ENCODE peak calls at places on chromosome 3, in six cellular contexts. X is sigmoid colon, D is transverse colon, U is stomach, C is tibial nerve, J is suprapubic skin. Y is an unnamed sample. For H3K9me3, the result is how much of the 10 kb centered on the place peaks cover.

GRCh38 chr3:181403876-181404660 is 307.7 kb upstream of the SOX2 start:
- DNase-seq in J (no peak), D (no peak), C (no peak), U (no peak), X (no peak), Y (no peak)

GRCh38 chr3:107993771-107994170 is 97.1 kb downstream of the CD47 start:
- DNase-seq in U (no peak), D (no peak), C (no peak), J (no peak), X (no peak), Y (no peak)

GRCh38 chr3:194758716-194759115 is 73.0 kb downstream of the FAM43A start:
- DNase-seq in U (no peak), D (no peak), C (no peak), J (no peak), X (no peak), Y (no peak)

GRCh38 chr3:123346726-123347125 is 102.2 kb downstream of the ADCY5 start:
- DNase-seq in J (peak), C (no peak), U (no peak), X (peak), D (no peak), Y (no peak)

GRCh38 chr3:145089337-145089736 is 1071.6 kb downstream of the PLOD2 start:
- DNase-seq in J (no peak), X (no peak), C (no peak), D (no peak), U (no peak), Y (no peak)

GRCh38 chr3:101725192-101725889 is 927 bp downstream of the CEP97 start:
- DNase-seq in D (peak), J (peak), C (peak), U (peak), X (peak), Y (no peak)

GRCh38 chr3:31903686-31904431 is 77.2 kb downstream of the OSBPL10 start:
- DNase-seq in J (no peak), U (no peak), X (no peak), D (no peak), C (no peak), Y (no peak)

GRCh38 chr3:101009386-101009785 is 16.2 kb upstream of the ABI3BP start:
- DNase-seq in U (no peak), X (no peak), C (no peak), D (no peak), J (no peak), Y (no peak)

GRCh38 chr3:48598323-48599076 is 3.4 kb upstream of the COL7A1 start:
- DNase-seq in X (no peak), C (no peak), D (peak), J (no peak), U (no peak), Y (peak)

GRCh38 chr3:37249717-37250116 is 75.3 kb upstream of the LRRFIP2 start:
- DNase-seq in J (no peak), X (no peak), U (no peak), D (no peak), C (no peak), Y (no peak)

GRCh38 chr3:69201658-69202057 is 79.3 kb upstream of the LMOD3 start:
- DNase-seq in J (no peak), D (peak), U (peak), C (no peak), X (no peak), Y (no peak)

GRCh38 chr3:99747915-99748314 is 69.7 kb upstream of the CMSS1 start:
- DNase-seq in D (no peak), X (no peak), C (peak), U (no peak), J (no peak), Y (no peak)

GRCh38 chr3:63961891-63962290 is 49.7 kb upstream of the SCAANT1 start:
- DNase-seq in U (no peak), C (no peak), D (no peak), X (no peak), J (no peak), Y (no peak)

GRCh38 chr3:125062904-125063618 is 7.3 kb upstream of the HEG1 start:
- DNase-seq in C (no peak), J (no peak), X (no peak), D (no peak), U (peak), Y (no peak)

GRCh38 chr3:71602256-71602655 is 18.7 kb upstream of the FOXP1 start:
- DNase-seq in U (no peak), X (no peak), J (no peak), C (no peak), D (no peak), Y (no peak)

GRCh38 chr3:133083395-133083794 is 45.2 kb downstream of the TMEM108 start:
- DNase-seq in C (no peak), X (no peak), U (no peak), D (no peak), J (no peak), Y (no peak)

GRCh38 chr3:177932750-177933660 is 603.2 kb upstream of the KCNMB2 start:
- DNase-seq in X (no peak), J (no peak), C (no peak), D (no peak), U (no peak), Y (no peak)

GRCh38 chr3:41888368-41889076 is 73.4 kb downstream of the ULK4 start:
- DNase-seq in U (no peak), X (no peak), J (no peak), C (no peak), D (no peak), Y (no peak)

GRCh38 chr3:41808152-41808551 is 153.8 kb downstream of the ULK4 start:
- DNase-seq in D (no peak), C (no peak), U (no peak), X (no peak), J (no peak), Y (no peak)

GRCh38 chr3:156762631-156763185 is 63.4 kb upstream of the LEKR1 start:
- DNase-seq in D (no peak), U (no peak), J (no peak), C (no peak), X (peak), Y (no peak)

GRCh38 chr3:97872209-97873042 is 50.6 kb downstream of the CRYBG3 start:
- DNase-seq in D (no peak), C (no peak), J (no peak), X (no peak), U (no peak), Y (no peak)

GRCh38 chr3:43291546-43291945 is 5.2 kb downstream of the SNRK start:
- DNase-seq in J (no peak), D (no peak), X (no peak), C (no peak), U (no peak), Y (no peak)

GRCh38 chr3:2856062-2856792 is 253.9 kb downstream of the IL5RA start:
- DNase-seq in U (no peak), X (no peak), J (no peak), D (no peak), C (no peak), Y (no peak)

GRCh38 chr3:191148131-191148530 is 50.9 kb upstream of the OSTN start:
- DNase-seq in U (no peak), C (no peak), J (no peak), X (no peak), D (no peak), Y (no peak)

GRCh38 chr3:43161684-43162512 is 56.0 kb upstream of the POMGNT2 start:
- DNase-seq in D (no peak), U (no peak), J (no peak), C (no peak), X (no peak), Y (no peak)

GRCh38 chr3:35965908-35966307 is 326.6 kb downstream of the ARPP21 start:
- DNase-seq in D (no peak), C (peak), J (no peak), X (no peak), U (no peak), Y (no peak)

GRCh38 chr3:148631124-148631903 is 66.4 kb upstream of the AGTR1 start:
- DNase-seq in C (no peak), U (no peak), X (no peak), D (no peak), J (no peak), Y (no peak)

GRCh38 chr3:176578316-176578715 is 619.0 kb downstream of the TBL1XR1 start:
- DNase-seq in U (no peak), X (no peak), J (no peak), D (no peak), C (no peak), Y (no peak)

GRCh38 chr3:102084712-102085111 is 235.4 kb downstream of the NFKBIZ start:
- DNase-seq in X (no peak), J (no peak), C (no peak), D (no peak), U (no peak), Y (no peak)

GRCh38 chr3:28575748-28576589 is 227.3 kb upstream of the AZI2 start:
- DNase-seq in J (no peak), D (no peak), U (peak), X (no peak), C (no peak), Y (peak)

GRCh38 chr3:119352235-119352634 is 58.1 kb downstream of the ARHGAP31 start:
- DNase-seq in U (no peak), D (no peak), C (no peak), J (no peak), X (no peak), Y (no peak)

GRCh38 chr3:119352863-119353527 is 58.8 kb downstream of the ARHGAP31 start:
- DNase-seq in U (no peak), X (no peak), D (no peak), J (no peak), C (peak), Y (no peak)

GRCh38 chr3:119349353-119349752 is 55.2 kb downstream of the ARHGAP31 start:
- DNase-seq in C (no peak), D (no peak), X (no peak), U (no peak), J (no peak), Y (no peak)

GRCh38 chr3:119347036-119347435 is 52.9 kb downstream of the ARHGAP31 start:
- DNase-seq in X (no peak), J (no peak), U (no peak), D (no peak), C (no peak), Y (no peak)

GRCh38 chr3:119350114-119350513 is 55.9 kb downstream of the ARHGAP31 start:
- DNase-seq in J (no peak), X (no peak), D (no peak), C (no peak), U (no peak), Y (peak)
- H3K27ac ChIP-seq in J (peak), X (peak), D (peak), C (peak), U (no peak), Y (peak)

GRCh38 chr3:58691997-58692396 is 25.4 kb upstream of the FAM3D start:
- DNase-seq in U (no peak), D (no peak), X (no peak), J (no peak), C (no peak), Y (no peak)
- H3K9me3 ChIP-seq in U (under half), D (under half), X (under half), J (under half), C (under half), Y (under half)

DNA sequence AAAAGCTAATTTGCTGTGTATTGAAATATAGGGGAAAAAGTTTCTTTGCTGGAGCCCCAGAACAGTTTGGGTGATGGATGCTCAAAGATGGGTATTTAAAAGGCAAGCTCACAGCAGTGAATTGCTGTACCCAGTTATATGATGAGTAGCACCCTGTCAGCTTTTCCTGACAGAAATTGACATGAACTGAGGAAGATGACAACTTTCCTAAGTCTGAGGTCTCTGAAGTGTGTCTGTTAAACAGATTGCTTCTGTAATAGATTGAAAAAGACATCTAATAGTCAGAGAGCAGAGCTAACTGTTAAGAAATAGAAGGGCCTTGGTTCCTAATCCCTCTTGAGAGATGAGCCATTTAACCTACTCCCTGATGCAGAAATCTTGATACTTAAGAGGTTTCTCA is 1278.0 kb upstream of the ALCAM start:
- DNase-seq in X (no peak), J (no peak), D (no peak), C (no peak), U (no peak), Y (no peak)
- TF ChIP-seq EP300 in X (no peak), J (no peak), D (no peak), C (no peak), U (no peak), Y (no peak)

GRCh38 chr3:151307583-151307982 is 9.0 kb downstream of the GPR87 start:
- DNase-seq in X (no peak), C (no peak), J (no peak), D (no peak), U (no peak), Y (no peak)

GRCh38 chr3:151306168-151306810 is 10.3 kb downstream of the GPR87 start:
- DNase-seq in X (no peak), J (no peak), U (no peak), C (no peak), D (no peak), Y (no peak)

GRCh38 chr3:151307131-151307530 is 9.5 kb downstream of the GPR87 start:
- DNase-seq in C (no peak), J (no peak), U (no peak), D (no peak), X (no peak), Y (no peak)

GRCh38 chr3:151309566-151309965 is 7.1 kb downstream of the GPR87 start:
- DNase-seq in X (no peak), U (no peak), D (no peak), J (no peak), C (no peak), Y (no peak)

GRCh38 chr3:151308089-151308488 is 8.5 kb downstream of the GPR87 start:
- DNase-seq in U (no peak), X (no peak), D (no peak), J (no peak), C (no peak), Y (no peak)
- H3K27ac ChIP-seq in U (no peak), X (no peak), D (no peak), J (peak), C (no peak), Y (no peak)

DNA sequence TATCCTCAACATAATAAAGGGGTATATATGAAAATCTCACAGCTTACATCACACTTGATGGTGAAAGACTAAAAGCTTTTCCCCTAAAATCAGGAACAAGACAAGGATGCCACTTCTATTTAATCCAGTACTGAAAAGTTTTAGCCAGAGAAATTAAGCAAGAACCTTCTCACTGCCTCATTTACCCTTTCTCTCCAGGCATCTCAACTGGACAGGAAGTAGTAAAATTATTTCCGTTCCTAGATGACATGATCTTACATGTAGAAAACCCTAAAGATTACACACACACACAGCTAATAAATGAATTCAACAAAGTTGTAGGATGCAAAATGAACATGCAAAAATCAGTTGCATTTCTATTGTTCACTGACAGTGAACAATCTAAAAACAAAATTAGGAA is 11.1 kb downstream of the SCAP start:
- DNase-seq in J (no peak), X (no peak), U (no peak), C (no peak), D (no peak), Y (no peak)
- H3K9me3 ChIP-seq in J (under half), X (under half), U (under half), C (under half), D (under half), Y (under half)

GRCh38 chr3:184561329-184562145 is at the start of gene EPHB3:
- DNase-seq in C (peak), X (peak), J (peak), U (peak), D (peak), Y (peak)
- TF ChIP-seq EP300 in C (peak), X (no peak), J (no peak), U (no peak), D (no peak), Y (no peak)

GRCh38 chr3:171812811-171813210 is 2.5 kb upstream of the PLD1 start:
- DNase-seq in U (no peak), D (no peak), C (no peak), X (no peak), J (no peak), Y (no peak)

GRCh38 chr3:171811059-171811912 is 1.0 kb upstream of the PLD1 start:
- DNase-seq in D (no peak), C (peak), X (peak), U (no peak), J (no peak), Y (no peak)

GRCh38 chr3:171809513-171810277 is 588 bp downstream of the PLD1 start:
- DNase-seq in X (peak), C (peak), D (peak), U (peak), J (peak), Y (peak)

GRCh38 chr3:171811913-171812321 is 1.6 kb upstream of the PLD1 start:
- DNase-seq in X (peak), C (no peak), J (no peak), D (no peak), U (no peak), Y (no peak)

DNA sequence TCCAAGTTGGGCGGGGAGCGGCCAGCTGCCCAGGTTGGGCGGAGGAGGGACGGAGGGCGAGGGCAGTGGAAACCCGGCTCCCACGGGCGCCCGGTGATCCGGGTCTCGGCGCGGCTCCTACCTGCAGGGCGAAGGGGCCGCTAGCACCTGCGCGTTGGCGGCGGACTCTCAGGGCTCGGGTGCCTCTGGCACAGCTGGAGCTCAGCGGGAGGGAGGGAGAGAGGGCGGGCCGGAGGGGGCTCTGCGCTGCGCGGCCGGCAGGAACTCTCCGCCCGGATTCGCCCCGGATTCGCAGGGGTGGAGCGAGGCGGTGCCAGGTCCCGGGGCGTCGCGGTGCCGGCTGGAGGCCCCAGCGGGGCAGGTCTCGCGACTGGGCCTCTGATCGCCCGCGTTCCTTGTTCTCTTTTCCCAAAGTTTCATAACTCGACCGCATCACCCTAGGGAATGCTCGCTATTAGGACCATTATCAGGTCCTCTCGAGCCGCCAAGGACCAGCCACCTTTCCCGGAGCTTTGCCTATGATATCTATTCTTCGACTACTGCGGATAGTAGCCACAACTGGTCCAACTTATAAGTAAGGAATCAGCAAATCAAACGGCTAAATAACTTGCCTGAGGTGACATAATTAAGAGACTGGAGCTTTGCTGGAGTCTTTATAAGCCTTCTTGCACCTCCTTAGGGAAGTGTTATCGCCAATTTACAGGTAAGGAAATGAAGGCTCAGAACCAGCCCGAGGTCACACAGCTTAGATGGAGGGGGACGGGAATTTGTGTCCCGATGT is at the start of gene PLD1:
- DNase-seq in C (peak), X (peak), D (peak), J (peak), U (peak), Y (peak)
- H3K27ac ChIP-seq in C (peak), X (peak), D (peak), J (peak), U (peak), Y (peak)

DNA sequence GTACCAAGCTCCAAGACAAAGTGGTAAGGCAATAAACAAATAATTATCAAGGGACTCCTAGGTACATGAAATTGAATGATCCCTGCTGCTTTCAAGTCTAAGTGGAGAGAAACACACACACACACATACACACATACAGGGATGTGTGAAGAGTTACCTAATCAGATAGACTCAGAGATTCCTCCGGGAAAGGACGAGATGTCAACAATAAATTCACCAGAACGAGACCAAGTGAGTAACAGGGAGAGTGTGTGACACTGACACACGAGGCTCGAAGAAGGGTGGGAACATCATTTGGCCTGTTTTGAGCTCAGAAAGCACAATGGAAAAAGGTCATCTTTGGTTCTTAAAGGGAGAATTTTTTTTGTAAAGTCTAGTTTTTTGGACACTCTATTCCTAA is 13.3 kb downstream of the LRIG1 start:
- DNase-seq in C (peak), X (no peak), U (no peak), D (no peak), J (no peak), Y (no peak)
- H3K9me3 ChIP-seq in C (under half), X (under half), U (under half), D (under half), J (under half), Y (under half)

Y was measured in ovary.